ENCODE peak calls at places on chromosome 16, in nine cellular contexts. Z is amniotic epithelial cell; O is esophagus muscularis mucosa; N is brain microvascular endothelial cell; B is GM13977; T is endodermal cell; V is stimulated activated CD4-positive, alpha-beta T cell treated with anti-CD3 and anti-CD28 coated beads, Interleukin-2, amount 100 ng/mL, for 24 hours; E is cardiac septum; Q is T-helper 1 cell. F is an unnamed sample.

GRCh38 chr16:30127994-30128393 is 5.0 kb upstream of the MAPK3 start:
- DNase-seq in Z (no peak), O (no peak), N (no peak), B (no peak), T (no peak), V (no peak), E (no peak), Q (no peak), F (no peak)

GRCh38 chr16:73228649-73229048 is 180.7 kb upstream of the ZFHX3 start:
- DNase-seq in Z (peak), O (no peak), N (peak), B (no peak), T (no peak), V (no peak), E (no peak), Q (no peak), F (no peak)

GRCh38 chr16:54282202-54282922 is 4.2 kb downstream of the IRX3 start:
- DNase-seq in Z (peak), O (no peak), N (no peak), B (peak), T (peak), V (peak), E (no peak), Q (no peak), F (no peak)

GRCh38 chr16:19119564-19119963 is 5.8 kb downstream of the ITPRIPL2 start:
- DNase-seq in Z (peak), O (no peak), N (peak), B (no peak), T (no peak), V (no peak), E (no peak), Q (no peak), F (no peak)

GRCh38 chr16:9151074-9151473 is 59.6 kb downstream of the HAPSTR1 start:
- DNase-seq in Z (no peak), O (no peak), N (no peak), B (no peak), T (no peak), V (no peak), E (no peak), Q (no peak), F (no peak)

GRCh38 chr16:3112058-3112880 is at the start of gene ZNF205:
- DNase-seq in Z (peak), O (no peak), N (peak), B (no peak), T (peak), V (no peak), E (no peak), Q (no peak), F (no peak)

GRCh38 chr16:81786868-81787267 is 7.8 kb downstream of the PLCG2 start:
- DNase-seq in Z (no peak), O (no peak), N (no peak), B (no peak), T (no peak), V (no peak), E (no peak), Q (no peak), F (no peak)

GRCh38 chr16:81004646-81005353 is 1.9 kb downstream of the CMC2 start:
- DNase-seq in Z (peak), O (no peak), N (peak), B (peak), T (no peak), V (no peak), E (no peak), Q (peak), F (no peak)

GRCh38 chr16:30142672-30143346 is 19.8 kb upstream of the MAPK3 start:
- DNase-seq in Z (no peak), O (no peak), N (no peak), B (no peak), T (peak), V (no peak), E (no peak), Q (no peak), F (no peak)

GRCh38 chr16:76194621-76195015 is 82.6 kb upstream of the CNTNAP4 start:
- DNase-seq in Z (peak), O (no peak), N (no peak), B (no peak), T (no peak), V (no peak), E (no peak), Q (no peak), F (no peak)

GRCh38 chr16:30966033-30966619 is 8.6 kb downstream of the SETD1A start:
- DNase-seq in Z (no peak), O (no peak), N (no peak), B (no peak), T (no peak), V (no peak), E (no peak), Q (no peak), F (no peak)

GRCh38 chr16:77276686-77277085 is 77.5 kb downstream of the SYCE1L start:
- DNase-seq in Z (no peak), O (no peak), N (no peak), B (no peak), T (no peak), V (no peak), E (no peak), Q (no peak), F (no peak)

GRCh38 chr16:58127033-58127556 is 2.1 kb downstream of the CFAP20 start:
- DNase-seq in Z (peak), O (no peak), N (peak), B (peak), T (no peak), V (no peak), E (no peak), Q (peak), F (no peak)

GRCh38 chr16:73057369-73058210 is 9.7 kb upstream of the ZFHX3 start:
- DNase-seq in Z (no peak), O (no peak), N (no peak), B (peak), T (peak), V (peak), E (no peak), Q (no peak), F (no peak)

GRCh38 chr16:19913306-19913717 is 28.7 kb upstream of the GPRC5B start:
- DNase-seq in Z (no peak), O (no peak), N (no peak), B (no peak), T (no peak), V (no peak), E (no peak), Q (no peak), F (no peak)

GRCh38 chr16:57048095-57048494 is 44.3 kb upstream of the CPNE2 start:
- DNase-seq in Z (no peak), O (no peak), N (no peak), B (no peak), T (no peak), V (no peak), E (no peak), Q (no peak), F (no peak)

GRCh38 chr16:82580293-82580900 is 46.4 kb upstream of the CDH13 start:
- DNase-seq in Z (no peak), O (no peak), N (no peak), B (no peak), T (peak), V (no peak), E (no peak), Q (no peak), F (no peak)

GRCh38 chr16:69326172-69326873 is 4.1 kb downstream of the PDF start:
- DNase-seq in Z (no peak), O (no peak), N (no peak), B (no peak), T (no peak), V (no peak), E (no peak), Q (no peak), F (no peak)

GRCh38 chr16:4918790-4919210 is 18.1 kb downstream of the PPL start:
- DNase-seq in Z (no peak), O (no peak), N (no peak), B (no peak), T (peak), V (no peak), E (no peak), Q (no peak), F (no peak)

GRCh38 chr16:27195068-27195741 is 8.1 kb upstream of the KDM8 start:
- DNase-seq in Z (no peak), O (no peak), N (no peak), B (no peak), T (peak), V (no peak), E (no peak), Q (no peak), F (no peak)

GRCh38 chr16:89020068-89020924 is 43.3 kb upstream of the CBFA2T3 start:
- DNase-seq in Z (no peak), O (no peak), N (no peak), B (peak), T (peak), V (no peak), E (no peak), Q (no peak), F (no peak)

GRCh38 chr16:31267332-31268032 is 7.7 kb downstream of the ITGAM start:
- DNase-seq in Z (no peak), O (no peak), N (no peak), B (no peak), T (peak), V (no peak), E (peak), Q (no peak), F (no peak)

GRCh38 chr16:77531741-77532140 is 96.9 kb upstream of the ADAMTS18 start:
- DNase-seq in Z (peak), O (peak), N (peak), B (no peak), T (no peak), V (no peak), E (no peak), Q (no peak), F (no peak)

GRCh38 chr16:84007946-84008345 is 34.6 kb downstream of the SLC38A8 start:
- DNase-seq in Z (no peak), O (no peak), N (no peak), B (no peak), T (no peak), V (no peak), E (no peak), Q (no peak), F (no peak)

F was measured in T-helper 17 cell.